ENCODE peak calls at places on chromosomes 3 and 15, in eight cellular contexts. O, R, J, P, D, Y, C and M are unnamed samples.

GRCh38 chr3:25663324-25664065 is 1.2 kb downstream of the TOP2B start:
- DNase-seq in O (no peak), R (peak; percentile 35), J (no peak), P (peak; percentile 23), D (no peak), Y (no peak), C (no peak), M (no peak)

GRCh38 chr3:56839784-56840724 is 38.3 kb upstream of the ARHGEF3 start:
- DNase-seq in O (peak; percentile 38), R (no peak), J (no peak), P (no peak), D (no peak), Y (no peak), C (no peak), M (no peak)

GRCh38 chr3:12308517-12308916 is 19.6 kb downstream of the PPARG start:
- DNase-seq in O (no peak), R (no peak), J (no peak), P (no peak), D (no peak), Y (no peak), C (no peak), M (no peak)

GRCh38 chr15:31228980-31229826 is 97.4 kb upstream of the KLF13 start:
- DNase-seq in O (no peak), R (peak; percentile 7), J (no peak), P (no peak), D (no peak), Y (peak; percentile 52), C (no peak), M (peak; percentile 74)

GRCh38 chr3:38001456-38002081 is 11.0 kb downstream of the VILL start:
- DNase-seq in O (no peak), R (no peak), J (no peak), P (no peak), D (peak; percentile 71), Y (no peak), C (no peak), M (no peak)

GRCh38 chr15:48975713-48976419 is 12.1 kb upstream of the SHC4 start:
- DNase-seq in O (peak; percentile 71), R (peak; percentile 77), J (peak; percentile 23), P (peak; percentile 72), D (peak; percentile 94), Y (peak; percentile 73), C (peak; percentile 42), M (peak; percentile 85)

GRCh38 chr3:46464326-46465195 is at the start of gene LTF:
- DNase-seq in O (no peak), R (no peak), J (no peak), P (no peak), D (peak; percentile 71), Y (no peak), C (no peak), M (no peak)

GRCh38 chr3:121545049-121545563 is 682 bp downstream of the POLQ start:
- DNase-seq in O (peak; percentile 26), R (peak; percentile 48), J (no peak), P (peak; percentile 27), D (no peak), Y (no peak), C (no peak), M (no peak)

GRCh38 chr3:5510300-5510699 is 322.8 kb downstream of the EDEM1 start:
- DNase-seq in O (no peak), R (no peak), J (no peak), P (no peak), D (no peak), Y (no peak), C (no peak), M (no peak)